ENCODE peak calls at places on chromosomes 6 and 20, in six cellular contexts. K is tibial artery, L is cardiac muscle cell, V is IMR-90, X is Kasumi-1, M is NCI-H510A. P is an unnamed sample.
A peak's percentile ranks its signal among the peaks of the same experiment; 100 is the strongest.

GRCh38 chr20:33145521-33145920 is 22.4 kb upstream of the BPIFA2 start:
- DNase-seq in L (no peak), M (no peak), X (no peak), K (no peak), V (no peak), P (no peak)

GRCh38 chr20:50323209-50323608 is 132.6 kb downstream of the CEBPB start:
- DNase-seq in K (peak; percentile 45), V (no peak), L (no peak), X (no peak), M (no peak), P (no peak)

GRCh38 chr6:10643214-10643641 is 51.2 kb downstream of the C6orf52 start:
- DNase-seq in K (no peak), X (peak; percentile 88), M (no peak), L (no peak), V (no peak), P (no peak)

GRCh38 chr20:64053841-64054661 is 4.6 kb upstream of the SOX18 start:
- DNase-seq in K (no peak), L (peak; percentile 59), M (no peak), V (no peak), X (peak; percentile 49), P (no peak)

GRCh38 chr6:33927551-33927950 is 123.7 kb upstream of the MLN start:
- DNase-seq in M (no peak), L (no peak), K (no peak), X (no peak), V (peak; percentile 72), P (no peak)

GRCh38 chr6:3306848-3307247 is 48.1 kb downstream of the PSMG4 start:
- DNase-seq in V (no peak), L (no peak), K (peak; percentile 47), M (no peak), X (no peak), P (no peak)

GRCh38 chr20:62926229-62927127 is at the start of gene DIDO1:
- DNase-seq in V (peak; percentile 77), X (peak; percentile 85), M (peak; percentile 83), L (peak; percentile 93), K (peak; percentile 91), P (peak; percentile 56)

GRCh38 chr6:14396826-14397517 is 279.4 kb downstream of the CD83 start:
- DNase-seq in V (peak; percentile 86), X (no peak), K (no peak), L (peak; percentile 47), M (no peak), P (no peak)

GRCh38 chr20:4040283-4041179 is 25.2 kb upstream of the RNF24 start:
- DNase-seq in K (no peak), L (no peak), V (no peak), M (no peak), X (no peak), P (no peak)

GRCh38 chr6:72950114-72950860 is 275.0 kb downstream of the KHDC1L start:
- DNase-seq in V (peak; percentile 89), K (no peak), L (no peak), X (no peak), M (no peak), P (no peak)

GRCh38 chr20:44348168-44348659 is 7.3 kb upstream of the HNF4A start:
- DNase-seq in X (no peak), K (no peak), L (no peak), V (no peak), M (no peak), P (no peak)

P was measured in GM12878.